ENCODE peak calls at places on chromosomes 5 and 9, in six cellular contexts. One of them, this sample, is unnamed.
A peak's percentile ranks its signal among the peaks of the same experiment; 100 is the strongest.

GRCh38 chr5:179468696-179469095 is 81.7 kb upstream of the RUFY1 start:
- DNase-seq in HL-60: no peak
- DNase-seq in upper lobe of right lung: peak; percentile 32
- DNase-seq in fibroblast of villous mesenchyme: no peak
- DNase-seq in HepG2: no peak
- DNase-seq in left ventricle myocardium inferior: no peak
- DNase-seq in this sample: no peak

GRCh38 chr5:108728566-108729305 is 19.0 kb upstream of the FER start:
- DNase-seq in left ventricle myocardium inferior: no peak
- DNase-seq in fibroblast of villous mesenchyme: peak; percentile 37
- DNase-seq in HepG2: no peak
- DNase-seq in HL-60: peak; percentile 32
- DNase-seq in upper lobe of right lung: no peak
- DNase-seq in this sample: no peak

GRCh38 chr5:157241483-157241882 is 24.4 kb upstream of the CYFIP2 start:
- DNase-seq in upper lobe of right lung: no peak
- DNase-seq in left ventricle myocardium inferior: no peak
- DNase-seq in HepG2: no peak
- DNase-seq in fibroblast of villous mesenchyme: peak; percentile 13
- DNase-seq in HL-60: no peak
- DNase-seq in this sample: no peak

GRCh38 chr5:158414780-158415179 is 555.8 kb upstream of the CLINT1 start:
- DNase-seq in HepG2: no peak
- DNase-seq in left ventricle myocardium inferior: no peak
- DNase-seq in fibroblast of villous mesenchyme: peak; percentile 60
- DNase-seq in upper lobe of right lung: no peak
- DNase-seq in HL-60: no peak
- DNase-seq in this sample: peak; percentile 77

GRCh38 chr5:84445049-84445685 is 60.5 kb upstream of the EDIL3 start:
- DNase-seq in HepG2: no peak
- DNase-seq in upper lobe of right lung: no peak
- DNase-seq in fibroblast of villous mesenchyme: no peak
- DNase-seq in HL-60: no peak
- DNase-seq in left ventricle myocardium inferior: no peak
- DNase-seq in this sample: no peak

GRCh38 chr9:98502311-98502975 is 206.3 kb downstream of the GABBR2 start:
- DNase-seq in fibroblast of villous mesenchyme: peak; percentile 16
- DNase-seq in HepG2: no peak
- DNase-seq in left ventricle myocardium inferior: no peak
- DNase-seq in HL-60: no peak
- DNase-seq in upper lobe of right lung: no peak
- DNase-seq in this sample: no peak

GRCh38 chr9:16601991-16602390 is 268.5 kb downstream of the BNC2 start:
- DNase-seq in fibroblast of villous mesenchyme: no peak
- DNase-seq in HL-60: no peak
- DNase-seq in HepG2: no peak
- DNase-seq in upper lobe of right lung: no peak
- DNase-seq in left ventricle myocardium inferior: no peak
- DNase-seq in this sample: no peak

GRCh38 chr9:3331801-3332200 is 194.0 kb downstream of the RFX3 start:
- DNase-seq in fibroblast of villous mesenchyme: no peak
- DNase-seq in HepG2: peak; percentile 17
- DNase-seq in HL-60: peak; percentile 1
- DNase-seq in left ventricle myocardium inferior: no peak
- DNase-seq in upper lobe of right lung: no peak
- DNase-seq in this sample: no peak

GRCh38 chr5:110053824-110054223 is 364.1 kb downstream of the MAN2A1 start:
- DNase-seq in left ventricle myocardium inferior: no peak
- DNase-seq in HepG2: no peak
- DNase-seq in fibroblast of villous mesenchyme: no peak
- DNase-seq in upper lobe of right lung: no peak
- DNase-seq in HL-60: no peak
- DNase-seq in this sample: no peak

GRCh38 chr5:10654566-10654965 is 90.7 kb downstream of the ANKRD33B start:
- DNase-seq in left ventricle myocardium inferior: no peak
- DNase-seq in HL-60: no peak
- DNase-seq in upper lobe of right lung: no peak
- DNase-seq in HepG2: no peak
- DNase-seq in fibroblast of villous mesenchyme: no peak
- DNase-seq in this sample: no peak

GRCh38 chr5:44909009-44909408 is 100.3 kb downstream of the MRPS30 start:
- DNase-seq in HepG2: no peak
- DNase-seq in left ventricle myocardium inferior: no peak
- DNase-seq in fibroblast of villous mesenchyme: no peak
- DNase-seq in upper lobe of right lung: no peak
- DNase-seq in HL-60: no peak
- DNase-seq in this sample: no peak

GRCh38 chr5:113214606-113215323 is 220.0 kb downstream of the TSSK1B start:
- DNase-seq in upper lobe of right lung: no peak
- DNase-seq in fibroblast of villous mesenchyme: no peak
- DNase-seq in HL-60: no peak
- DNase-seq in left ventricle myocardium inferior: no peak
- DNase-seq in HepG2: no peak
- DNase-seq in this sample: no peak

GRCh38 chr9:89686134-89686533 is 81.3 kb downstream of the GADD45G start:
- DNase-seq in fibroblast of villous mesenchyme: no peak
- DNase-seq in upper lobe of right lung: no peak
- DNase-seq in HL-60: no peak
- DNase-seq in HepG2: no peak
- DNase-seq in left ventricle myocardium inferior: no peak
- DNase-seq in this sample: no peak

GRCh38 chr5:124302504-124302903 is 443.9 kb downstream of the ZNF608 start:
- DNase-seq in HepG2: no peak
- DNase-seq in upper lobe of right lung: no peak
- DNase-seq in left ventricle myocardium inferior: no peak
- DNase-seq in fibroblast of villous mesenchyme: peak; percentile 70
- DNase-seq in HL-60: no peak
- DNase-seq in this sample: no peak

GRCh38 chr5:136249678-136250266 is 56.8 kb upstream of the SMIM32 start:
- DNase-seq in upper lobe of right lung: peak; percentile 76
- DNase-seq in HL-60: no peak
- DNase-seq in HepG2: peak; percentile 47
- DNase-seq in left ventricle myocardium inferior: peak; percentile 33
- DNase-seq in fibroblast of villous mesenchyme: peak; percentile 79
- DNase-seq in this sample: peak; percentile 55

GRCh38 chr9:119639287-119639955 is 270.2 kb upstream of the BRINP1 start:
- DNase-seq in HL-60: no peak
- DNase-seq in upper lobe of right lung: no peak
- DNase-seq in left ventricle myocardium inferior: no peak
- DNase-seq in fibroblast of villous mesenchyme: peak; percentile 8
- DNase-seq in HepG2: no peak
- DNase-seq in this sample: peak; percentile 8

GRCh38 chr5:23445573-23445972 is 61.8 kb upstream of the PRDM9 start:
- DNase-seq in HepG2: no peak
- DNase-seq in HL-60: no peak
- DNase-seq in left ventricle myocardium inferior: no peak
- DNase-seq in upper lobe of right lung: no peak
- DNase-seq in fibroblast of villous mesenchyme: no peak
- DNase-seq in this sample: no peak

GRCh38 chr5:37428044-37428443 is 48.9 kb downstream of the WDR70 start:
- DNase-seq in HepG2: no peak
- DNase-seq in left ventricle myocardium inferior: no peak
- DNase-seq in HL-60: no peak
- DNase-seq in upper lobe of right lung: no peak
- DNase-seq in fibroblast of villous mesenchyme: no peak
- DNase-seq in this sample: no peak

GRCh38 chr9:133476531-133476930 is 2.4 kb downstream of the SLC2A6 start:
- DNase-seq in HL-60: peak; percentile 49
- DNase-seq in fibroblast of villous mesenchyme: peak; percentile 70
- DNase-seq in upper lobe of right lung: no peak
- DNase-seq in left ventricle myocardium inferior: no peak
- DNase-seq in HepG2: no peak
- DNase-seq in this sample: no peak

GRCh38 chr9:133476941-133477340 is 2.0 kb downstream of the SLC2A6 start:
- DNase-seq in upper lobe of right lung: no peak
- DNase-seq in fibroblast of villous mesenchyme: no peak
- DNase-seq in HL-60: no peak
- DNase-seq in HepG2: no peak
- DNase-seq in left ventricle myocardium inferior: no peak
- DNase-seq in this sample: no peak

GRCh38 chr9:133476036-133476435 is 2.9 kb downstream of the SLC2A6 start:
- DNase-seq in fibroblast of villous mesenchyme: no peak
- DNase-seq in HL-60: no peak
- DNase-seq in HepG2: no peak
- DNase-seq in upper lobe of right lung: no peak
- DNase-seq in left ventricle myocardium inferior: no peak
- DNase-seq in this sample: no peak

GRCh38 chr9:133477992-133478850 is 678 bp downstream of the SLC2A6 start:
- DNase-seq in fibroblast of villous mesenchyme: no peak
- DNase-seq in left ventricle myocardium inferior: peak; percentile 43
- DNase-seq in upper lobe of right lung: peak; percentile 54
- DNase-seq in HL-60: no peak
- DNase-seq in HepG2: peak; percentile 52
- DNase-seq in this sample: no peak

GRCh38 chr9:133477461-133477860 is 1.4 kb downstream of the SLC2A6 start:
- DNase-seq in HL-60: no peak
- DNase-seq in HepG2: no peak
- DNase-seq in left ventricle myocardium inferior: no peak
- DNase-seq in fibroblast of villous mesenchyme: no peak
- DNase-seq in upper lobe of right lung: no peak
- DNase-seq in this sample: no peak
- H3K4me3 ChIP-seq in HL-60: peak overlapping the region; percentile 63
- H3K4me3 ChIP-seq in HepG2: no peak overlapping the region
- H3K4me3 ChIP-seq in left ventricle myocardium inferior: no peak overlapping the region
- H3K4me3 ChIP-seq in fibroblast of villous mesenchyme: no peak overlapping the region
- H3K4me3 ChIP-seq in upper lobe of right lung: no peak overlapping the region
- H3K4me3 ChIP-seq in this sample: no peak overlapping the region

DNA sequence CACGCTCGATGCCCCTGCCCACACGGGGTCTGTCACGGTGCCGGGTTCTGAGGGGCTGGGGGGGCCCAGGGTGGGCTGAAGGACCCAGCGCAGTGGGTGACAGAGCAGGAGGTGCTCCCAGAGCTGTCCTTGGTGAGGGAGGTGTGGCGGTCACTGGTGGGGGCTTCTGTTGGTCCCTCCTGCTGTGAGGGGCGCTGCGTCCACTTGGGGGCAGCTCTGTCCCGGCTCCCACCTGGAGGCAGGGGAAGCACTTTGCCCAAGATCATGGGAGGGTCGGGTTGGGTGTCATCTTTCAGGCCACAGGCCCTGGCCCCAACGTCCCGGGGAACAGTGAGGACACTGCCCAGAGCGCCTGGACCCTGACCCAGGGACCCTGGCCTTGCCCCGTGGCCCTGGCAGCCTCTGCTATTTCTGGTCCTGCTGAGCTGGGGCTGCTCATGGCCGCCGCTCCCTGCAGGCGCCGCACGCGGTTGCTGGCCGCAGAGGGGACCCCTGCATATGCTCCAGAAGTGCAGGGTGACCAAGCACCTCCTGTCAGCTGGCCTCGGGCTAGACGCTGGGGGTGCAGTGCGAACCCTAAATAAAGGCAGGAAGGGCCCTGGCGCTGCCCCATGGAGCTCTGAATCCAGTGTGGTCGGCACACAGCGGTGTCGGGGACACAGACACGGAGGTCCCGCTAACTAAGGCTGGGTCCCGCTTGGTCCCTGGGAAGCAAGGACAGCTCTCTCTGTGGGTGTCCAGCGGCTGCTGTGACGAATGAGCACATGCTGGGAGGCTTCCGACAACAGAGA is 11.6 kb upstream of the RNU6ATAC start:
- DNase-seq in left ventricle myocardium inferior: no peak
- DNase-seq in HepG2: peak; percentile 44
- DNase-seq in fibroblast of villous mesenchyme: no peak
- DNase-seq in upper lobe of right lung: peak; percentile 62
- DNase-seq in HL-60: no peak
- DNase-seq in this sample: no peak
- TF ChIP-seq CTCF in left ventricle myocardium inferior: peak; percentile 67
- TF ChIP-seq CTCF in HepG2: peak; percentile 94
- TF ChIP-seq CTCF in fibroblast of villous mesenchyme: no peak
- TF ChIP-seq CTCF in upper lobe of right lung: peak; percentile 13
- TF ChIP-seq CTCF in HL-60: no peak
- TF ChIP-seq CTCF in this sample: peak; percentile 6

GRCh38 chr9:33223696-33224095 is 16.3 kb upstream of the SPINK4 start:
- DNase-seq in upper lobe of right lung: no peak
- DNase-seq in HepG2: no peak
- DNase-seq in fibroblast of villous mesenchyme: no peak
- DNase-seq in HL-60: no peak
- DNase-seq in left ventricle myocardium inferior: no peak
- DNase-seq in this sample: no peak

GRCh38 chr9:33221568-33221884 is 18.4 kb upstream of the SPINK4 start:
- DNase-seq in fibroblast of villous mesenchyme: no peak
- DNase-seq in HL-60: no peak
- DNase-seq in upper lobe of right lung: no peak
- DNase-seq in HepG2: no peak
- DNase-seq in left ventricle myocardium inferior: no peak
- DNase-seq in this sample: no peak

GRCh38 chr9:33220681-33221567 is 19.0 kb upstream of the SPINK4 start:
- DNase-seq in HepG2: no peak
- DNase-seq in HL-60: peak; percentile 59
- DNase-seq in fibroblast of villous mesenchyme: no peak
- DNase-seq in upper lobe of right lung: no peak
- DNase-seq in left ventricle myocardium inferior: no peak
- DNase-seq in this sample: no peak

GRCh38 chr9:33225319-33226152 is 14.4 kb upstream of the SPINK4 start:
- DNase-seq in fibroblast of villous mesenchyme: peak; percentile 86
- DNase-seq in HL-60: peak; percentile 18
- DNase-seq in HepG2: peak; percentile 57
- DNase-seq in left ventricle myocardium inferior: no peak
- DNase-seq in upper lobe of right lung: no peak
- DNase-seq in this sample: peak; percentile 71

DNA sequence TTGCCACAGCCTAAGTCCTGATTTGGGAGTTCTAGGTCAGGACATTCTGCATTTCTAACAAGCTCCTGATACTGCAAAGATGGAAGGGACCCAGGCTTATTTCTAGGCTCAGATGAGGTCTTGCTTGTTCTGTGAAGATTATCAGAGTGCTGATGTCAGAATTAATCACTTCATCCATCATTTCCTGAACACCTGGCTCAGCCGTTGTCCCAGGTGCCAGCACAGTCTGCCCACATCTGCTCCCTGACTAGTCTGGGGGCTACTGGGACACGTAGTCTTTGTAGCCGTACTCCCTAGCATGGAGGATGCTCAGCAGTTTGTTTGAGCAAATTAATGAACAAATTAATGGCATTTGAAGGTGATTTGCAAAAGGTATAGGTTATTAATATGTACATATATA is 17.9 kb upstream of the SPINK4 start:
- DNase-seq in fibroblast of villous mesenchyme: no peak
- DNase-seq in left ventricle myocardium inferior: no peak
- DNase-seq in HL-60: no peak
- DNase-seq in HepG2: no peak
- DNase-seq in upper lobe of right lung: no peak
- DNase-seq in this sample: no peak
- H3K4me3 ChIP-seq in fibroblast of villous mesenchyme: no peak overlapping the region
- H3K4me3 ChIP-seq in left ventricle myocardium inferior: no peak overlapping the region
- H3K4me3 ChIP-seq in HL-60: no peak overlapping the region
- H3K4me3 ChIP-seq in HepG2: no peak overlapping the region
- H3K4me3 ChIP-seq in upper lobe of right lung: no peak overlapping the region
- H3K4me3 ChIP-seq in this sample: no peak overlapping the region

GRCh38 chr5:68215208-68215887 is at the start of gene PIK3R1:
- DNase-seq in HepG2: peak; percentile 84
- DNase-seq in left ventricle myocardium inferior: peak; percentile 97
- DNase-seq in fibroblast of villous mesenchyme: peak; percentile 94
- DNase-seq in HL-60: peak; percentile 39
- DNase-seq in upper lobe of right lung: peak; percentile 99
- DNase-seq in this sample: peak; percentile 78
- TF ChIP-seq CTCF in HepG2: peak; percentile 32
- TF ChIP-seq CTCF in left ventricle myocardium inferior: peak; percentile 71
- TF ChIP-seq CTCF in fibroblast of villous mesenchyme: peak; percentile 44
- TF ChIP-seq CTCF in HL-60: no peak
- TF ChIP-seq CTCF in upper lobe of right lung: peak; percentile 47
- TF ChIP-seq CTCF in this sample: peak; percentile 43

GRCh38 chr9:77019810-77020437 is 469 bp downstream of the FOXB2 start:
- DNase-seq in HepG2: no peak
- DNase-seq in HL-60: no peak
- DNase-seq in upper lobe of right lung: no peak
- DNase-seq in fibroblast of villous mesenchyme: no peak
- DNase-seq in left ventricle myocardium inferior: no peak
- DNase-seq in this sample: no peak
- H3K4me3 ChIP-seq in HepG2: no peak overlapping the region
- H3K4me3 ChIP-seq in HL-60: no peak overlapping the region
- H3K4me3 ChIP-seq in upper lobe of right lung: no peak overlapping the region
- H3K4me3 ChIP-seq in fibroblast of villous mesenchyme: no peak overlapping the region
- H3K4me3 ChIP-seq in left ventricle myocardium inferior: peak overlapping the region; percentile 50
- H3K4me3 ChIP-seq in this sample: no peak overlapping the region

This sample was measured in astrocyte of the cerebellum.